ENCODE peak calls at places on chromosomes 16 and 17, in five cellular contexts. F, C, H, P and S are unnamed samples.
A peak's percentile ranks its signal among the peaks of the same experiment; 100 is the strongest.

GRCh38 chr16:3716831-3717234 is 491 bp downstream of the TRAP1 start:
- DNase-seq in F (peak; percentile 6), H (peak; percentile 40), P (peak; percentile 29), C (peak; percentile 46), S (peak; percentile 16)

GRCh38 chr17:78555741-78556401 is 21.3 kb downstream of the DNAH17 start:
- DNase-seq in F (no peak), H (no peak), P (peak; percentile 83), C (no peak), S (no peak)

GRCh38 chr16:68369697-68370096 is 58.9 kb downstream of the PRMT7 start:
- DNase-seq in F (no peak), H (peak; percentile 28), C (no peak), P (no peak), S (no peak)

GRCh38 chr17:33580215-33580614 is 287.1 kb upstream of the ASIC2 start:
- DNase-seq in F (no peak), C (no peak), P (no peak), H (no peak), S (no peak)

GRCh38 chr17:71438631-71439146 is 682.1 kb upstream of the SOX9 start:
- DNase-seq in P (no peak), F (peak; percentile 94), C (peak; percentile 45), H (no peak), S (peak; percentile 94)

GRCh38 chr17:45316271-45317112 is at the start of gene MAP3K14:
- DNase-seq in C (peak; percentile 81), P (peak; percentile 50), F (no peak), H (peak; percentile 62), S (peak; percentile 74)

GRCh38 chr17:8954339-8954738 is 11.2 kb downstream of the PIK3R5 start:
- DNase-seq in P (no peak), F (no peak), H (peak; percentile 73), C (no peak), S (no peak)

GRCh38 chr16:11472851-11473250 is 113.9 kb downstream of the LITAF start:
- DNase-seq in C (no peak), H (no peak), F (no peak), P (no peak), S (no peak)

GRCh38 chr17:49108318-49108717 is 24.3 kb upstream of the B4GALNT2 start:
- DNase-seq in H (no peak), P (peak; percentile 54), F (peak; percentile 89), C (no peak), S (peak; percentile 82)

GRCh38 chr16:11743308-11744074 is 834 bp upstream of the TXNDC11 start:
- DNase-seq in H (peak; percentile 16), P (no peak), F (peak; percentile 52), C (peak; percentile 37), S (peak; percentile 91)

GRCh38 chr17:66357037-66357436 is 54.6 kb downstream of the PRKCA start:
- DNase-seq in H (no peak), P (no peak), F (no peak), C (no peak), S (no peak)

GRCh38 chr17:39064374-39064773 is 87.1 kb downstream of the PLXDC1 start:
- DNase-seq in P (no peak), H (no peak), F (peak; percentile 54), C (no peak), S (peak; percentile 14)

GRCh38 chr16:86740817-86741799 is 162.8 kb downstream of the FOXL1 start:
- DNase-seq in P (peak; percentile 81), H (no peak), C (peak; percentile 44), F (peak; percentile 92), S (peak; percentile 82)

GRCh38 chr17:8632087-8632486 is 1.6 kb upstream of the MYH10 start:
- DNase-seq in C (no peak), F (no peak), H (no peak), P (no peak), S (no peak)

GRCh38 chr17:36736201-36737156 is 135.1 kb downstream of the MRM1 start:
- DNase-seq in F (no peak), P (peak; percentile 36), C (no peak), H (no peak), S (no peak)

GRCh38 chr16:17301593-17302135 is 169.1 kb downstream of the XYLT1 start:
- DNase-seq in C (no peak), H (no peak), F (no peak), P (no peak), S (no peak)

GRCh38 chr16:75304521-75305363 is 53.3 kb upstream of the BCAR1 start:
- DNase-seq in F (peak; percentile 94), P (peak; percentile 32), C (peak; percentile 38), H (no peak), S (peak; percentile 94)